ENCODE peak calls at places on chromosomes 1 and 21, in seven cellular contexts. E, G, A, Z, L, S and Y are unnamed samples. For H3K27me3 and H3K4me1, the result is how much of the 10 kb centered on the place peaks cover.

GRCh38 chr1:6302568-6302967 is 41.7 kb upstream of the GPR153 start:
- DNase-seq in E (no peak), G (no peak), A (no peak), Z (no peak), L (no peak), S (no peak), Y (peak)

GRCh38 chr1:190168893-190169292 is 308.8 kb downstream of the BRINP3 start:
- DNase-seq in E (no peak), G (no peak), A (no peak), Z (no peak), L (peak), S (no peak), Y (no peak)

GRCh38 chr1:93567255-93567918 is 114.2 kb downstream of the BCAR3 start:
- DNase-seq in E (peak), G (no peak), A (no peak), Z (peak), L (peak), S (no peak), Y (peak)

GRCh38 chr1:42845866-42846256 is 552 bp upstream of the ZNF691 start:
- DNase-seq in E (no peak), G (no peak), A (no peak), Z (no peak), L (no peak), S (no peak), Y (no peak)

GRCh38 chr1:33517596-33518250 is 45.3 kb downstream of the ZSCAN20 start:
- DNase-seq in E (no peak), G (no peak), A (no peak), Z (no peak), L (no peak), S (no peak), Y (no peak)

GRCh38 chr1:207063014-207063413 is 9.9 kb downstream of the PFKFB2 start:
- DNase-seq in E (no peak), G (no peak), A (no peak), Z (no peak), L (no peak), S (no peak), Y (no peak)

GRCh38 chr1:10861822-10862221 is 65.4 kb upstream of the CASZ1 start:
- DNase-seq in E (no peak), G (no peak), A (no peak), Z (no peak), L (no peak), S (peak), Y (no peak)

GRCh38 chr1:15034656-15035055 is 118.9 kb upstream of the TMEM51 start:
- DNase-seq in E (no peak), G (no peak), A (no peak), Z (no peak), L (no peak), S (no peak), Y (no peak)

GRCh38 chr1:217369271-217369981 is 261.5 kb downstream of the GPATCH2 start:
- DNase-seq in E (no peak), G (no peak), A (peak), Z (no peak), L (no peak), S (no peak), Y (no peak)

GRCh38 chr1:224700915-224701531 is 84.9 kb downstream of the CNIH3 start:
- DNase-seq in E (no peak), G (no peak), A (peak), Z (no peak), L (no peak), S (no peak), Y (no peak)

GRCh38 chr1:228337031-228337564 is 69.5 kb downstream of the TRIM11 start:
- DNase-seq in E (peak), G (no peak), A (no peak), Z (no peak), L (no peak), S (peak), Y (peak)

GRCh38 chr1:95323117-95323516 is 89.1 kb downstream of the RWDD3 start:
- DNase-seq in E (no peak), G (no peak), A (no peak), Z (no peak), L (peak), S (no peak), Y (no peak)

GRCh38 chr1:224644553-224645154 is 28.5 kb downstream of the CNIH3 start:
- DNase-seq in E (no peak), G (no peak), A (peak), Z (peak), L (no peak), S (no peak), Y (peak)

GRCh38 chr1:94713472-94714141 is 106.5 kb upstream of the SLC44A3 start:
- DNase-seq in E (peak), G (peak), A (no peak), Z (peak), L (peak), S (peak), Y (peak)

GRCh38 chr1:187641463-187641862 is 812.7 kb downstream of the PLA2G4A start:
- DNase-seq in E (no peak), G (no peak), A (no peak), Z (no peak), L (no peak), S (no peak), Y (no peak)

GRCh38 chr1:9244501-9245229 is 10.1 kb downstream of the H6PD start:
- DNase-seq in E (no peak), G (no peak), A (no peak), Z (peak), L (no peak), S (peak), Y (no peak)

GRCh38 chr21:42567181-42567560 is 53.5 kb downstream of the SLC37A1 start:
- DNase-seq in E (no peak), G (no peak), A (no peak), Z (no peak), L (no peak), S (peak), Y (no peak)

GRCh38 chr1:211730347-211730746 is 54.9 kb upstream of the NEK2 start:
- DNase-seq in E (no peak), G (no peak), A (no peak), Z (no peak), L (no peak), S (no peak), Y (no peak)

GRCh38 chr1:65429078-65429477 is 8.6 kb downstream of the LEPR start:
- DNase-seq in E (no peak), G (no peak), A (no peak), Z (no peak), L (no peak), S (no peak), Y (no peak)

GRCh38 chr1:112253366-112253765 is 142.6 kb upstream of the CTTNBP2NL start:
- DNase-seq in E (no peak), G (no peak), A (no peak), Z (no peak), L (no peak), S (no peak), Y (no peak)

GRCh38 chr1:181083842-181084605 is 4.5 kb upstream of the IER5 start:
- DNase-seq in E (peak), G (no peak), A (peak), Z (peak), L (no peak), S (no peak), Y (peak)

GRCh38 chr21:17819878-17820232 is 699 bp upstream of the C21orf91 start:
- DNase-seq in E (no peak), G (no peak), A (peak), Z (no peak), L (no peak), S (no peak), Y (no peak)

GRCh38 chr1:91755176-91755575 is 130.8 kb downstream of the TGFBR3 start:
- DNase-seq in E (peak), G (no peak), A (no peak), Z (no peak), L (no peak), S (no peak), Y (no peak)

GRCh38 chr1:224211262-224211962 is 28.4 kb downstream of the DEGS1 start:
- DNase-seq in E (no peak), G (no peak), A (peak), Z (peak), L (peak), S (no peak), Y (no peak)

GRCh38 chr1:4851666-4852065 is 197.3 kb downstream of the AJAP1 start:
- DNase-seq in E (no peak), G (no peak), A (no peak), Z (peak), L (no peak), S (no peak), Y (peak)

GRCh38 chr1:4847731-4848130 is 193.3 kb downstream of the AJAP1 start:
- DNase-seq in E (no peak), G (no peak), A (no peak), Z (no peak), L (no peak), S (no peak), Y (no peak)
- H3K27me3 ChIP-seq in E (under half), G (under half), A (under half), Z (under half), L (under half), S (under half), Y (under half)

GRCh38 chr21:38909929-38910328 is 104.2 kb downstream of the ETS2 start:
- DNase-seq in E (no peak), G (no peak), A (no peak), Z (no peak), L (no peak), S (no peak), Y (no peak)

GRCh38 chr21:38909109-38909508 is 103.4 kb downstream of the ETS2 start:
- DNase-seq in E (no peak), G (no peak), A (no peak), Z (no peak), L (no peak), S (no peak), Y (no peak)

GRCh38 chr21:38912355-38912619 is 106.6 kb downstream of the ETS2 start:
- DNase-seq in E (no peak), G (no peak), A (no peak), Z (no peak), L (peak), S (no peak), Y (no peak)

GRCh38 chr21:38911523-38912354 is 106.0 kb downstream of the ETS2 start:
- DNase-seq in E (no peak), G (no peak), A (no peak), Z (no peak), L (no peak), S (no peak), Y (peak)

DNA sequence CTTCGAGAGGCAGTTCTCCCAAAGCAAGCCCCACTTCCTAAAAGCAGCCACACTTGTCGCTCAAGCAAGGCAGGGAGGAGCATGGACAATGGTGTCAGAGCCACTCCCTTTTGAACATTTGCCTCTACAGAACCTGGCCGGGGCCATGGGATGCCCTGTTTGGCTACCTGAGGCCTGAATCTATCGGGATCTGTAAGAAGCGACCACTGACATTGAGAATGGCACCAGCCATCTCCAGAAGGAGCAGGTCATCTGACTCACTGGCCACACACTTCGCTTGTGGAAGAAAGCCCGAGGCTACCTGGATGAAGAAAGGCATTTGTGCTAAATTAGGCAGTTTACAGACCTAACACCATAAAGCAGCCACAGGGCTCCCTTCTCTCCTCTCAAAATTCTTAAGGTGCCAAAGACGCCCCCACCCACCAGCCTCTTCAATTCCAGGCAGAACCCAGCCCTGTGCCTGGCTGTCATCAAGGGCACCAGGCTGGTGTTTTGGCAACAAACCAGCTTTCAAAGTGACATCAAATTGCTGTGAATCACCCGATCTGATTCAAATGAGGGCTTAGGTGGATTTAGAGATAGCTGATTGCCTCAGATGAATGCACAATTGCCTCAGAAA is 104.8 kb downstream of the ETS2 start:
- DNase-seq in E (no peak), G (no peak), A (peak), Z (peak), L (no peak), S (no peak), Y (peak)
- H3K4me1 ChIP-seq in E (half or more), G (under half), A (under half), Z (half or more), L (under half), S (under half), Y (under half)

GRCh38 chr1:23341829-23342697 is 2.0 kb downstream of the HNRNPR start:
- DNase-seq in E (no peak), G (no peak), A (no peak), Z (no peak), L (no peak), S (no peak), Y (no peak)
- H3K27ac ChIP-seq in E (no peak), G (no peak), A (peak), Z (no peak), L (peak), S (no peak), Y (peak)

GRCh38 chr1:204706838-204707509 is 21.4 kb upstream of the LRRN2 start:
- DNase-seq in E (no peak), G (no peak), A (no peak), Z (no peak), L (no peak), S (peak), Y (no peak)
- H3K27me3 ChIP-seq in E (under half), G (under half), A (under half), Z (under half), L (under half), S (under half), Y (under half)

DNA sequence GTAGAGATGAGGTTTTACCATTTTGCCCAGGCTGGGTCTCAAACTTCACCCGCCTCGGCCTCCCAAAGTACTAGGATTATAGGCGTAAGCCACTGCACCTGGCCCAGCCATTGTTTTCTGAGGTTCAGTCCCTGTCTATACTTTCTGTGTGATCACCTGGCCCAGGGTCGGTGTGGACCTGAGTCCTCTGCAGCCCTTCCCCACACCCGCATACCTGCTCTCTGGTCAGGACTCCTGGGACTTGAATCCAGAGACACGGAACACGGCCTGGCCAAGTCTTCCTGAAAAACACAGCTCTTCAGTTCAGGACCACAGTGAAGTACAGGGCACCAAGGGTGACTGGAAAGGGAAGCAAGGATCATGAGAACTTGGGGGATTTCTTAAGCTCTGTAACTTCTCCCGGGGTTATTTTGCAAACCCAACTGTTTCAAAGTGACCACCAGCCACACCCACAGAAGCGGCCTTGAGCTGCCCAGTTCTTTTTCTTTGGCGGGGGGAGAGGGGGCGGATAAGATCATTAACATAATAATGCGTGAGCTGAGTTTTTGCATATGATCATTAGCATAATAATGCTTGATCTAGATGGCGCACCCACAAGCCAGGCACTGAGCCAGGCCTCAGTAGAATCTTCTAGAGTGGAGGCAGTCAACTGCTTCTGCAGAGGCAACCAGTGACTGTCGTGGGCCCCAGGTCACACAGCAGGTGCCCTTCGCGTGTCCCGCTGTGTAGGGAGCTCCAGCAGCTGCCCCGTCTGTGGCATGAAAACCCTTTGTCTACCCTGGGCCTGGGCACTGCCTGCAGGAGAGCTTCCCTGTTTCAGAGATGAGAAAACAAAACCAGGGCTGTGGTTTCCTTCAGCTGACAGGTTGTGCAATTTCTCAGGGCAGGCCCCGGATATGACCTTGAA is 1.7 kb upstream of the NADK start:
- DNase-seq in E (peak), G (peak), A (peak), Z (no peak), L (peak), S (peak), Y (peak)
- H3K4me1 ChIP-seq in E (under half), G (under half), A (half or more), Z (half or more), L (under half), S (under half), Y (half or more)

GRCh38 chr1:2472109-2472508 is 4.0 kb upstream of the PLCH2 start:
- DNase-seq in E (no peak), G (no peak), A (no peak), Z (no peak), L (no peak), S (no peak), Y (no peak)
- H3K27ac ChIP-seq in E (no peak), G (no peak), A (no peak), Z (no peak), L (no peak), S (no peak), Y (no peak)

GRCh38 chr1:210236386-210236839 is 3.8 kb downstream of the SERTAD4 start:
- DNase-seq in E (no peak), G (no peak), A (no peak), Z (no peak), L (peak), S (no peak), Y (no peak)

GRCh38 chr1:210236840-210237409 is 4.3 kb downstream of the SERTAD4 start:
- DNase-seq in E (peak), G (peak), A (no peak), Z (peak), L (peak), S (no peak), Y (peak)

GRCh38 chr1:210237981-210238380 is 5.4 kb downstream of the SERTAD4 start:
- DNase-seq in E (no peak), G (no peak), A (no peak), Z (no peak), L (no peak), S (no peak), Y (no peak)

GRCh38 chr1:210235363-210236053 is 2.9 kb downstream of the SERTAD4 start:
- DNase-seq in E (no peak), G (no peak), A (no peak), Z (no peak), L (no peak), S (no peak), Y (no peak)

GRCh38 chr1:210237514-210237913 is 4.9 kb downstream of the SERTAD4 start:
- DNase-seq in E (no peak), G (no peak), A (no peak), Z (no peak), L (no peak), S (no peak), Y (no peak)
- H3K27me3 ChIP-seq in E (under half), G (under half), A (under half), Z (under half), L (under half), S (under half), Y (under half)

DNA sequence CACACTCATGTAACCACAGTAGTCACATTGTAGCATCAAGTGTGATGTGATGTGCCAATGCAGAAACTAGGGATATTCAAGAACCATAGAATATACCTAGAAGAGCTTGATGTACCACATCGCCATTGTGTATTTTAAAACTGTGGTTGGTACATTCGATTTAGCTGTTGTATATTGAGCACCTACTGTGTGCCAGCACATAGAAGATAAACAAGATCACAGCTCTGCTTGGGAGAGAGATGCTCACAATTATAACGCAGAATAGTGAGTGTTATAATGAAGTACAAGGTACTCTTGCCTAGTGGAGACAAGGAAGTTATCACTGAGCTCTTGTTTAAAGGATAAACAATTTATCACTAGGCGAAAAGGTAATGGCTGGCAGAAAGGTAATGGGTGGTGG is 4.7 kb downstream of the BTF3L4 start:
- DNase-seq in E (no peak), G (no peak), A (no peak), Z (no peak), L (no peak), S (no peak), Y (no peak)
- H3K4me1 ChIP-seq in E (under half), G (under half), A (under half), Z (under half), L (under half), S (under half), Y (under half)

GRCh38 chr1:236524142-236524891 is 535 bp downstream of the LGALS8 start:
- DNase-seq in E (no peak), G (no peak), A (peak), Z (no peak), L (peak), S (peak), Y (peak)

GRCh38 chr1:236523704-236524141 is at the start of gene LGALS8:
- DNase-seq in E (peak), G (peak), A (peak), Z (peak), L (peak), S (peak), Y (peak)

GRCh38 chr1:236526079-236526478 is 2.3 kb downstream of the LGALS8 start:
- DNase-seq in E (no peak), G (no peak), A (no peak), Z (no peak), L (no peak), S (no peak), Y (no peak)

GRCh38 chr1:236522937-236523703 is 662 bp upstream of the LGALS8 start:
- DNase-seq in E (peak), G (no peak), A (no peak), Z (peak), L (no peak), S (no peak), Y (no peak)

DNA sequence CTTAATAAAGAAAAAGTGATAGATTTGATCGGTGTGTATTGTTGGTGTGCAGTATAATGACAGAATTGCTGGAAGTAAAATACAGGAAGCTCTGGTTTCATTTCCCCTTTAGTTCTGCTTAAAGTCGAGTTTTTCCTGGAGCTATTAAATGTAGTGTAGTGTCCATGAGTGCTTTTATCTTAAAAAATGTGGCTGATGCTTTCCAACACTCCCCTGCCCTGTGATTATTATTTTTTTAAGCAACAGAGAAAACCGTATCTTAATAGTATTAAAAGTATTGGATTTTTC is 1.1 kb downstream of the LGALS8 start:
- DNase-seq in E (no peak), G (no peak), A (peak), Z (no peak), L (no peak), S (no peak), Y (no peak)
- H3K27ac ChIP-seq in E (peak), G (peak), A (no peak), Z (peak), L (peak), S (no peak), Y (peak)

GRCh38 chr21:45589686-45590245 is 47.5 kb upstream of the SLC19A1 start:
- DNase-seq in E (no peak), G (no peak), A (no peak), Z (no peak), L (no peak), S (no peak), Y (no peak)
- H3K27me3 ChIP-seq in E (under half), G (under half), A (under half), Z (under half), L (under half), S (under half), Y (under half)